ENCODE peak calls at places on chromosomes 2 and 18, in six cellular contexts. C is kidney epithelial cell, B is thoracic aorta, F is OCI-LY7, W is Peyer's patch, T is GM23338. X is an unnamed sample. For H3K36me3, the result is how much of the 10 kb centered on the place peaks cover.

GRCh38 chr2:225668606-225669266 is 269.2 kb downstream of the NYAP2 start:
- DNase-seq in C (peak), B (no peak), F (peak), W (no peak), T (peak), X (peak)

GRCh38 chr2:174338155-174338495 is 3.4 kb downstream of the SP9 start:
- DNase-seq in C (no peak), B (no peak), F (no peak), W (no peak), T (no peak), X (no peak)

GRCh38 chr2:209640358-209640757 is 131.3 kb upstream of the UNC80 start:
- DNase-seq in C (no peak), B (no peak), F (no peak), W (no peak), T (no peak), X (peak)

GRCh38 chr2:234145057-234145456 is 94.6 kb downstream of the SPP2 start:
- DNase-seq in C (no peak), B (no peak), F (no peak), W (no peak), T (no peak), X (no peak)

GRCh38 chr2:241620419-241620769 is 16.6 kb downstream of the THAP4 start:
- DNase-seq in C (no peak), B (no peak), F (no peak), W (no peak), T (no peak), X (peak)

GRCh38 chr2:239548491-239548890 is 147.7 kb upstream of the HDAC4 start:
- DNase-seq in C (no peak), B (no peak), F (no peak), W (no peak), T (no peak), X (peak)

GRCh38 chr2:102143450-102143985 is 972 bp downstream of the IL1R1 start:
- DNase-seq in C (no peak), B (no peak), F (no peak), W (no peak), T (no peak), X (no peak)

GRCh38 chr2:240392084-240392947 is 43.1 kb upstream of the GPC1 start:
- DNase-seq in C (no peak), B (no peak), F (no peak), W (peak), T (no peak), X (no peak)

GRCh38 chr2:42060718-42061619 is 13.1 kb downstream of the PKDCC start:
- DNase-seq in C (no peak), B (no peak), F (no peak), W (peak), T (no peak), X (no peak)

GRCh38 chr2:28683100-28683706 is 68.4 kb upstream of the PPP1CB start:
- DNase-seq in C (peak), B (peak), F (no peak), W (peak), T (peak), X (peak)

GRCh38 chr2:151162185-151162584 is 99.5 kb downstream of the RBM43 start:
- DNase-seq in C (no peak), B (no peak), F (no peak), W (no peak), T (peak), X (peak)

GRCh38 chr2:61793389-61793836 is 60.4 kb downstream of the FAM161A start:
- DNase-seq in C (peak), B (no peak), F (peak), W (peak), T (peak), X (peak)

GRCh38 chr2:149329470-149330126 is 789 bp upstream of the LYPD6 start:
- DNase-seq in C (no peak), B (no peak), F (no peak), W (no peak), T (peak), X (peak)

GRCh38 chr2:100513650-100514049 is 43.4 kb downstream of the NMS start:
- DNase-seq in C (no peak), B (no peak), F (peak), W (no peak), T (no peak), X (no peak)

GRCh38 chr2:238642973-238643372 is 204.9 kb upstream of the TWIST2 start:
- DNase-seq in C (no peak), B (no peak), F (no peak), W (no peak), T (no peak), X (no peak)

GRCh38 chr2:151918308-151918707 is 90.1 kb upstream of the ARL5A start:
- DNase-seq in C (no peak), B (no peak), F (no peak), W (no peak), T (no peak), X (no peak)

GRCh38 chr18:74652392-74652988 is 54.8 kb downstream of the ZNF407 start:
- DNase-seq in C (no peak), B (no peak), F (peak), W (no peak), T (peak), X (peak)

GRCh38 chr2:32357545-32358482 is 991 bp downstream of the BIRC6 start:
- DNase-seq in C (no peak), B (peak), F (peak), W (peak), T (peak), X (peak)

GRCh38 chr18:12254820-12255511 is 805 bp downstream of the CIDEA start:
- DNase-seq in C (no peak), B (no peak), F (no peak), W (no peak), T (peak), X (no peak)

GRCh38 chr2:71830497-71831207 is 317.0 kb downstream of the CYP26B1 start:
- DNase-seq in C (no peak), B (no peak), F (no peak), W (no peak), T (no peak), X (no peak)

GRCh38 chr2:11796190-11797171 is 50.0 kb downstream of the LPIN1 start:
- DNase-seq in C (no peak), B (no peak), F (no peak), W (no peak), T (no peak), X (no peak)

GRCh38 chr2:69995511-69995910 is 34.1 kb upstream of the ASPRV1 start:
- DNase-seq in C (no peak), B (no peak), F (no peak), W (no peak), T (no peak), X (no peak)

GRCh38 chr2:9370746-9371145 is 52.6 kb downstream of the ITGB1BP1 start:
- DNase-seq in C (no peak), B (no peak), F (no peak), W (no peak), T (no peak), X (no peak)
- H3K36me3 ChIP-seq in C (under half), B (half or more), F (under half), W (under half), T (under half), X (under half)

GRCh38 chr18:251572-251971 is 16.3 kb downstream of the THOC1 start:
- DNase-seq in C (no peak), B (no peak), F (no peak), W (no peak), T (no peak), X (no peak)

GRCh38 chr18:250685-251084 is 17.2 kb downstream of the THOC1 start:
- DNase-seq in C (no peak), B (no peak), F (no peak), W (no peak), T (no peak), X (peak)

GRCh38 chr18:245282-245847 is 22.5 kb downstream of the THOC1 start:
- DNase-seq in C (no peak), B (no peak), F (no peak), W (no peak), T (no peak), X (no peak)

GRCh38 chr18:248053-248452 is 19.8 kb downstream of the THOC1 start:
- DNase-seq in C (no peak), B (no peak), F (no peak), W (no peak), T (no peak), X (no peak)
- H3K4me3 ChIP-seq in C (no peak), B (no peak), F (no peak), W (no peak), T (no peak), X (no peak)

DNA sequence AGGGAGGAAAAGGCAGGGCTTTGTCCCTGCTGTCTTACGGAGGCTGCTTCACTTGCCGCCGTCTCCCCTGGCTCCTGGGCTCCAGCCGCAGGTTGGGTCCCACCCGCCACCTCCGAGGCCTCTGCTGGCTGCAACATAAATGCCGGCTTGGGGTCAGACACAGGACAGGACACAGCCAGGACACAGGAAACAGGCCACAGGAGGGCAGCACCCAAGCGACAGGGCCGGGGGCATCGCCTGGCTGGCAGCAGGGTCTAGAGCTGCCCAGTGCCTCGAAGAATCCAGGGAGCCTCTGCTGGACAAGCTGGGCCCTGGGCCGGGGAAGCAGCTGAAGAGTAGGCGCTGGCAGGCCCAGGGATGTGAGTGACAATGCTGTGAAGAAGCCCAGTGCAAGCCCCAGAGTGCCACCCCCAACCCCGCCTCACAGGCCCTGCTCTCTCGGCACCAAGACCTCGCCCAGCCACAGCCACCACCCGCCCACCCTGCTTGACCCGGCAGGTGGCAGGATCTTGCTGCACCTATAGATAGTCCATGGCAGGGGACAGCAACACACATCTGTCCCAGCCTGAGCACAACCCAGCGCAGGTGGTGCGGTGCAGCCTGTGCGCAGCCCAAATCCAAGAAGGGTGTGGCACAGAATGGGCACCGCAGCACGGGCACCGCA is 55.7 kb downstream of the BIN1 start:
- DNase-seq in C (no peak), B (no peak), F (no peak), W (peak), T (no peak), X (no peak)
- H3K36me3 ChIP-seq in C (under half), B (under half), F (under half), W (under half), T (under half), X (under half)

DNA sequence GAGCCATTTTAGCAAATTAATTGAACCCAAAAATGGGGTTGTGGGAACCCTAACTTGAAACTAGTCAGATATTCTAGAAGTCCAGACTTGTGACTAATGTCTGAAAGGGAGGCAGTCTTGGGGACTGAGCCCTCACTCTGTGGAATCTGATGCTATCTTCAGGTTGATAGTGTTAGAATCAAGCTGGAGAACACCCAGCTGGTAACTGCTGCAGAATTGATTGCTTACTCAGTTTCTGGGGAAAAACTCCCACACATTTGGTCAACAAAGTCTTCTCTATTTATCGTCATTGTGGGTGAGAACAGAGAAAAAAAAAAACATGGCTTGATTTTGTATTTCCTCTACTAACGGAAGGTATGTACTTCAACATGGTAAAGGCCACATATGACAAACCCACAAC is 1925.8 kb upstream of the CELF4 start:
- DNase-seq in C (no peak), B (no peak), F (no peak), W (no peak), T (no peak), X (no peak)
- H3K4me3 ChIP-seq in C (no peak), B (no peak), F (no peak), W (no peak), T (no peak), X (no peak)

GRCh38 chr2:27322301-27322765 is 564 bp downstream of the MPV17 start:
- DNase-seq in C (no peak), B (no peak), F (peak), W (peak), T (peak), X (peak)

GRCh38 chr2:27323592-27324285 is 842 bp upstream of the MPV17 start:
- DNase-seq in C (no peak), B (no peak), F (no peak), W (no peak), T (peak), X (peak)

GRCh38 chr2:27324720-27325119 is 1.8 kb upstream of the MPV17 start:
- DNase-seq in C (no peak), B (no peak), F (no peak), W (no peak), T (no peak), X (no peak)

GRCh38 chr2:27322766-27323591 is at the start of gene MPV17:
- DNase-seq in C (peak), B (peak), F (peak), W (peak), T (peak), X (peak)

DNA sequence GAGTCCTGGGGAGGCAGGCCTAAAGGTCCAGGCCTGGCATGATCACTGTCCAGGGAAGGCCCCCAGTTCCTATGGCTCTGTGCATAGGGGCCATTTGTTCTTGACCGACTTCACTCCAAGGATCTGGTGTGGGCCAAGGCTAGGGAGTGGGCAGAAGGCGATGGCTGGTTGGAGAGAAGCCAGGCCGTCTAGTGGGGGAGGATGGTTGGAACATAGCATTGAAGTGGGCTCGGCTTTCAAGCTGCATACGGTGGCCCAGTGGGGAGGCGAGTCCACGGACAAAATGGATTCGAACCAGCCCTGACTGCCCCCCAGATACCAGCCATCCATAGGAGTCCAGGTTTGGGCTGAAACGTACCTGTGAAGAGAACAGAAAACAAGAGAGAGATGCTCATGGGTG is 3.6 kb upstream of the MPV17 start:
- DNase-seq in C (no peak), B (no peak), F (no peak), W (no peak), T (no peak), X (no peak)
- H3K36me3 ChIP-seq in C (under half), B (under half), F (half or more), W (under half), T (under half), X (under half)

GRCh38 chr2:186440506-186440905 is 45.6 kb upstream of the ZC3H15 start:
- DNase-seq in C (no peak), B (no peak), F (no peak), W (no peak), T (no peak), X (no peak)

GRCh38 chr2:186445506-186445905 is 40.6 kb upstream of the ZC3H15 start:
- DNase-seq in C (no peak), B (no peak), F (no peak), W (no peak), T (no peak), X (no peak)

GRCh38 chr2:186443851-186444250 is 42.2 kb upstream of the ZC3H15 start:
- DNase-seq in C (no peak), B (no peak), F (no peak), W (no peak), T (no peak), X (no peak)
- H3K4me3 ChIP-seq in C (no peak), B (no peak), F (no peak), W (no peak), T (no peak), X (no peak)

GRCh38 chr18:62262050-62262449 is 63.1 kb upstream of the TNFRSF11A start:
- DNase-seq in C (no peak), B (no peak), F (no peak), W (no peak), T (no peak), X (no peak)

DNA sequence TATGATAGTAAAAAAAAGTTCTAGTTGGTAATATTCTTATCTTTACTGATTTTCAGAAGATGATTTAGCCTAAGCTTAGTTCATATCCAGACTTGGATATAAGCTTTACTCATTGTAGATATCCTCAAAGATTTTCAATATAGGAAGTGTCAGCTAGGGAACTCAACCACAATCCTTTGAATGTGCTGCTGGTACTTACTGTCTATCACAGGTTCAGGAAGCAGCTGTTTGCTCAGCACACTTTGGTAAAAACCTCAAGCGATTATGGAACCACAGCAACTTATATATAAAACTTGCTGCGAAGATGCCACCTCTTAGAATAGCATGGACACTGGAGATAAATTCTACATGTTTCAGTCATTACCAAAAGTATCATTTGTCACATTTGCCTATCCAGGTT is 60.1 kb upstream of the TNFRSF11A start:
- DNase-seq in C (no peak), B (no peak), F (no peak), W (no peak), T (no peak), X (no peak)
- H3K36me3 ChIP-seq in C (under half), B (under half), F (under half), W (under half), T (under half), X (under half)

GRCh38 chr2:176105078-176105726 is 1.9 kb upstream of the HOXD11 start:
- DNase-seq in C (no peak), B (no peak), F (no peak), W (no peak), T (peak), X (no peak)

GRCh38 chr2:176104338-176105077 is 2.6 kb upstream of the HOXD11 start:
- DNase-seq in C (peak), B (no peak), F (no peak), W (peak), T (peak), X (no peak)

GRCh38 chr2:176106636-176107539 is at the start of gene HOXD11:
- DNase-seq in C (no peak), B (no peak), F (no peak), W (peak), T (peak), X (peak)

GRCh38 chr2:176107731-176108181 is 676 bp downstream of the HOXD11 start:
- DNase-seq in C (no peak), B (no peak), F (no peak), W (no peak), T (no peak), X (no peak)

DNA sequence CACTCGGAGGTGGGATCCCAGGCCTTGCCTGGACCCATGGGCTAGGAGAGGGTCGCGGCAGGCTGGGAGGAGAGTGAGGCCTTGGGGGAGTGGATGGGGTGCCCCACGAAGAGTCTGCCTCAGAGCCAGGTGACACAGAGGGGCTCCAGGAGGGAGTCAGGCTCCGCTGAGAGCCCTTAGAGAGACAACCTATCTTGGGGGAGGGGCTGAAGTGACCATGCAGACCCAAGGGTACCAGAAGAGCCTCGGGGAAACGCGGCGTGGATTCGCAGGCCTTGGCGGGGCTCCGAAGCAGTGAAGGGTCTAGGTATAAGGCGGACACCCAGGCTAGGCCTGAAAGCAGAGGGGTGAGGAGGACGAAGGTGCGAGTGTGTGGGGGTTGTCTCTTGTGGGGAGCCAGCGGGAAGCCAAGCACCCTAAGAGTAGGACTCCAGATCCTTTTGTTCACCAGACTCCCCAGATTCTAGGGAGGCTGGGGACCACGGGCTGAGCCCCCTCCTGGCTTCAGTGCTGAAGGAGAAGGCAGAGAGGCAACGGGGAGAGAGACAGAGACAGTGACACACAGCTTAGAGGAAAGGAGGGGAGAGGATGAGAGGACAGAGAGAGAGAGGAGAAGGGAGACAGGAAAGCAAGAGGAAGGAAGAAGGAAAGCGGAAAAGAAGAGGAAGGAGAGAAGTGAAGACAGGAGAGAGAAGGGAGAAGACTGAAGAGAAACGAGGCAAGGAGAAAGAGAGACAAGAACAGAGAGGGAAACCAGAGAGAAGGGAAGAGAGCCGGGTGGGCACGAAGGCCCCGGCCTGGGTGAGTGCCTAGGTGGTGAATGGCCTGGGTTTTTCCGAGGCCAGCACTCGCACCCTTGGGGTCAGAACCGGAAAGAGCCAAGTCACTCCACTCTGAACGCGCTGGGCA is 1.1 kb upstream of the HOXD11 start:
- DNase-seq in C (no peak), B (no peak), F (no peak), W (no peak), T (peak), X (no peak)
- H3K4me3 ChIP-seq in C (peak), B (peak), F (no peak), W (no peak), T (peak), X (no peak)

X was measured in bronchial epithelial cell.